ENCODE peak calls at places on chromosomes 16 and 17, in four cellular contexts. N is HCT116, H is hepatocyte, I is H1. J is an unnamed sample.

GRCh38 chr16:87963400-87963799 is 12.2 kb downstream of the BANP start:
- DNase-seq in N (no peak), H (no peak), I (no peak), J (peak; percentile 51)

GRCh38 chr16:67166035-67166882 is 1.7 kb downstream of the HSF4 start:
- DNase-seq in N (no peak), H (no peak), I (no peak), J (no peak)

GRCh38 chr17:4533522-4534502 is 21.4 kb downstream of the MYBBP1A start:
- DNase-seq in N (no peak), H (no peak), I (no peak), J (no peak)

GRCh38 chr17:44110823-44111633 is 12.4 kb downstream of the HDAC5 start:
- DNase-seq in N (no peak), H (peak; percentile 96), I (peak; percentile 86), J (peak; percentile 63)

GRCh38 chr17:82696916-82697807 is 1.3 kb downstream of the RAB40B start:
- DNase-seq in N (no peak), H (peak; percentile 41), I (peak; percentile 59), J (no peak)

GRCh38 chr16:78294538-78295225 is 195.2 kb downstream of the WWOX start:
- DNase-seq in N (no peak), H (no peak), I (no peak), J (no peak)

GRCh38 chr17:56305017-56305416 is 151.7 kb downstream of the ANKFN1 start:
- DNase-seq in N (no peak), H (no peak), I (no peak), J (no peak)

GRCh38 chr17:30172560-30172959 is 55.9 kb downstream of the NSRP1 start:
- DNase-seq in N (no peak), H (no peak), I (no peak), J (no peak)

GRCh38 chr16:2385441-2385840 is 43.8 kb upstream of the CCNF start:
- DNase-seq in N (no peak), H (peak; percentile 37), I (no peak), J (peak; percentile 84)

GRCh38 chr17:36918260-36918691 is 19.0 kb upstream of the LHX1 start:
- DNase-seq in N (peak; percentile 10), H (no peak), I (no peak), J (no peak)

GRCh38 chr17:55699178-55699865 is 23.3 kb downstream of the TMEM100 start:
- DNase-seq in N (no peak), H (no peak), I (no peak), J (no peak)

GRCh38 chr17:56735842-56736241 is 97.9 kb downstream of the C17orf67 start:
- DNase-seq in N (no peak), H (no peak), I (no peak), J (no peak)

GRCh38 chr16:86540894-86541293 is 14.1 kb downstream of the MTHFSD start:
- DNase-seq in N (no peak), H (no peak), I (no peak), J (no peak)

GRCh38 chr16:31395647-31396046 is 2.5 kb downstream of the ITGAD start:
- DNase-seq in N (no peak), H (no peak), I (no peak), J (no peak)

GRCh38 chr16:21150375-21151001 is at the start of gene DNAH3:
- DNase-seq in N (no peak), H (no peak), I (no peak), J (peak; percentile 90)

GRCh38 chr16:67709050-67709449 is 10.1 kb downstream of the GFOD2 start:
- DNase-seq in N (no peak), H (no peak), I (no peak), J (no peak)

GRCh38 chr17:80177986-80178590 is 8.3 kb downstream of the CARD14 start:
- DNase-seq in N (no peak), H (no peak), I (no peak), J (no peak)

GRCh38 chr17:74822329-74823175 is 37.1 kb downstream of the GRIN2C start:
- DNase-seq in N (no peak), H (no peak), I (no peak), J (no peak)

GRCh38 chr17:49297141-49297540 is 64.9 kb downstream of the ZNF652 start:
- DNase-seq in N (no peak), H (no peak), I (no peak), J (no peak)

GRCh38 chr16:3681206-3681605 is 26.7 kb downstream of the DNASE1 start:
- DNase-seq in N (no peak), H (no peak), I (no peak), J (no peak)

GRCh38 chr16:78297066-78297666 is 197.7 kb downstream of the WWOX start:
- DNase-seq in N (no peak), H (peak; percentile 52), I (no peak), J (no peak)

GRCh38 chr16:968620-969019 is 2.2 kb downstream of the LMF1 start:
- DNase-seq in N (no peak), H (no peak), I (no peak), J (no peak)

GRCh38 chr16:78648517-78648916 is 549.1 kb downstream of the WWOX start:
- DNase-seq in N (no peak), H (no peak), I (no peak), J (no peak)

GRCh38 chr16:27258241-27258734 is 10.3 kb downstream of the NSMCE1 start:
- DNase-seq in N (no peak), H (no peak), I (no peak), J (peak; percentile 68)

GRCh38 chr16:12539185-12539929 is 264.3 kb downstream of the CPPED1 start:
- DNase-seq in N (no peak), H (peak; percentile 42), I (no peak), J (peak; percentile 60)

GRCh38 chr16:89472711-89473075 is 17.7 kb downstream of the ANKRD11 start:
- DNase-seq in N (no peak), H (no peak), I (no peak), J (no peak)

GRCh38 chr17:79159471-79159870 is 84.8 kb downstream of the ENGASE start:
- DNase-seq in N (no peak), H (no peak), I (no peak), J (no peak)

DNA sequence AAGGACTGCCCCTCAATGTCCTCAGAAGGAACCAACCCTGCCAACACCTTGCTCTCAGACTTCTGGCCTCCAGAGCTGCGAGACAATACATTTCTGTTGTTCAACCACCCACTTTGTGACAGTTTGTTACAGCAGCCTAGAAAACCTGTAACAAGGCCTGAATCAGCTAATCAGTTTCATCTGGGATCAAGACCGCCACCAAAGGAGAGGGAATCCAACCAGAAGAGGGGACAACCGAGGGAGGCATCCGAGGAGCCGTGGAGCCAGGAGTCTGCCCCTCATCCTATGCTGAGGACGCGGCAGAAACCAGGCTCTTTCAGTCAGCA is 26.9 kb downstream of the FA2H start:
- DNase-seq in N (no peak), H (no peak), I (no peak), J (no peak)
- H3K27ac ChIP-seq in N (no peak overlapping the region), H (no peak overlapping the region), I (no peak overlapping the region), J (no peak overlapping the region)

GRCh38 chr17:72558971-72559476 is 438.2 kb downstream of the SOX9 start:
- DNase-seq in N (no peak), H (no peak), I (no peak), J (no peak)
- H3K79me2 ChIP-seq in N (peaks cover 93% of the 10 kb centered on the region), H (peaks cover 77% of the 10 kb centered on the region), I (no peaks in the 10 kb centered on the region), J (peaks cover 98% of the 10 kb centered on the region)

GRCh38 chr17:1735834-1736347 is 6.8 kb upstream of the SERPINF2 start:
- DNase-seq in N (no peak), H (no peak), I (no peak), J (no peak)
- H3K4me2 ChIP-seq in N (no peak overlapping the region), H (peak overlapping the region; percentile 64), I (no peak overlapping the region), J (no peak overlapping the region)

DNA sequence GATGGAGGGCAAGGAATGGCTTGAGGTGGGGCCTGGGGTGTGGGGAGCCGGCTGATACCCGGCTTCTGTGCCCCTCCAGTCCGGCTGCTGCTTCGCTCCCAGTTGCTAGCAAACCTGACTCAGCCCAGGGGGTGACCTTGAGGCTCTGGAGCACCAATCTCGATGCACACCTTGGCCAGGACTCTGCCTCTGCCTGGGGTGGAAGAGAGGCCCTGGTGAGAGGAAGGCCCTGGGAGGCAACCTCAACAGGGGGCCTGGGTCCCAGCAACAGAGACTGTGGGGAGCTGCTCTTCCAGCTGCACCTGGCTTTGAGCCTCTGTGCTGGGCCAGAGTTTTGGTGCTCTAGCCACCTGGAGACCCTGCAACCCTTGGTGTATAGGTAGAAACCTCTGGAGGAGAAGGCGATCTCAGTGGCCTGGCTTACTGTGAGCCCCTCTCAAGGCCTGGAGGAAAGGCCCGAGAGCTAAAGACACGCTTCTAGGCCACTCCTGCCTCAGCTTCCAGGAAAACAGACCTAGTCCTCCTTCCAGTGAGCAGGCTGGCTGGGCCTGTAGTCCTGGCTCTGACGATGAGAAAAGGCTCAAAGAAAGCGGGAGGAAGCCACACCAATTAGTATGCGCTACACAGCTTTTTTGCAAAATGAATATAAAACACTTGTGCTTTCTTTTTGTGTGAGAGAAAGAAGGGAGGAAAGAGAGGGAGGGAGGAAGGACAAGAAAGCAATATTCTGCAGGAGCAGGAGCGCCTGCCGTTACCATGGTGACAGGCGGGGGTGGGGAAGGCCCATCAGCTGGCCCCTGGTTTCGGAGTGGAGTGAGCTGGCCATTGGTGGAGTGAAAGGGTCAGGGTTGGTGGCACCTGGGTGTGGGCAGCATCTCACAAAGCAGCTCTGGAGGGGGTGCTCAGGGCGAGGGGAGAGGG is 51.0 kb downstream of the VAC14 start:
- DNase-seq in N (no peak), H (no peak), I (no peak), J (no peak)
- H3K27ac ChIP-seq in N (no peak overlapping the region), H (peak overlapping the region; percentile 96), I (peak overlapping the region; percentile 32), J (no peak overlapping the region)

GRCh38 chr17:64250211-64250835 is 12.7 kb downstream of the TEX2 start:
- DNase-seq in N (no peak), H (no peak), I (no peak), J (peak; percentile 71)
- H3K79me2 ChIP-seq in N (peaks cover 56% of the 10 kb centered on the region), H (peaks cover 100% of the 10 kb centered on the region), I (peaks cover 3% of the 10 kb centered on the region), J (peaks cover 100% of the 10 kb centered on the region)

GRCh38 chr17:64358261-64358788 is 32.3 kb downstream of the PECAM1 start:
- DNase-seq in N (no peak), H (no peak), I (no peak), J (no peak)
- H3K4me2 ChIP-seq in N (no peak overlapping the region), H (no peak overlapping the region), I (no peak overlapping the region), J (no peak overlapping the region)

DNA sequence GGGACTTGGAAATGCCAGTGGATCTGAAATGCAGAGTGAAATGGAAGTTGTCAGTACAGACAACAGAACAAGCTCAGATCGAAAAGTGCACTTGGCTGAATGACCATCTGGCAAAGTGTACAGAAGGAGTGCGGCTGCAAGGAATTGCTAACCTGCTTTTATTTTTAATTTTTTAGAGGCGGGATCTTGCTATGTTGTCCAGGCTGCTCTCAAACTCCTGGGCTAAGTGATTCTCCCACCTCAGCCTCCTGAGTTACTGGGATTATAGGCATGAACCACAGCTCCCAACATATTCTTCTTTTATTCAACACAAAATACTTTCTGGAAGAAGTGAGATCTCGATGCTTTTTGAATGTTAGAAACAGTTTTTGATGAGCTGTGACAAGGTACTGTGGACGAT is 3.6 kb downstream of the LRRC59 start:
- DNase-seq in N (no peak), H (no peak), I (no peak), J (no peak)
- H3K27ac ChIP-seq in N (no peak overlapping the region), H (no peak overlapping the region), I (no peak overlapping the region), J (no peak overlapping the region)